ENCODE peak calls at places on chromosomes 3 and 15, in eight cellular contexts. R, T, L, E, X, N, A and I are unnamed samples.
A peak's percentile ranks its signal among the peaks of the same experiment; 100 is the strongest.

GRCh38 chr3:183988216-183988790 is 29.4 kb downstream of the ABCC5 start:
- DNase-seq in E (no peak), T (no peak), X (no peak), N (no peak), L (no peak), R (peak; percentile 24), A (no peak), I (no peak)

GRCh38 chr3:194369522-194370279 is at the start of gene LRRC15:
- DNase-seq in X (no peak), R (peak; percentile 93), L (no peak), T (no peak), A (no peak), N (no peak), E (no peak), I (peak; percentile 30)

GRCh38 chr15:45449878-45450277 is 71.5 kb upstream of the GATM start:
- DNase-seq in R (no peak), X (no peak), E (no peak), T (no peak), A (no peak), L (no peak), N (no peak), I (no peak)

GRCh38 chr3:57910988-57911387 is 97.2 kb upstream of the FLNB start:
- DNase-seq in A (no peak), N (no peak), R (peak; percentile 25), E (no peak), X (no peak), T (no peak), L (peak; percentile 4), I (peak; percentile 33)

GRCh38 chr3:152458023-152458724 is 189.4 kb downstream of the MBNL1 start:
- DNase-seq in E (no peak), A (no peak), N (no peak), R (no peak), L (no peak), T (no peak), X (no peak), I (no peak)

GRCh38 chr15:39685999-39686613 is 96.5 kb downstream of the FSIP1 start:
- DNase-seq in E (peak; percentile 2), R (peak; percentile 72), A (no peak), T (no peak), X (peak; percentile 20), L (peak; percentile 64), N (peak; percentile 17), I (no peak)

GRCh38 chr3:100108464-100109079 is 5.7 kb downstream of the FILIP1L start:
- DNase-seq in N (no peak), A (no peak), X (no peak), L (no peak), E (no peak), T (no peak), R (no peak), I (no peak)

GRCh38 chr3:184857099-184857498 is 45.1 kb downstream of the VPS8 start:
- DNase-seq in N (no peak), E (no peak), A (no peak), T (no peak), R (no peak), X (no peak), L (no peak), I (no peak)

GRCh38 chr15:70867911-70868467 is 14.0 kb upstream of the LARP6 start:
- DNase-seq in A (no peak), R (peak; percentile 47), T (no peak), E (no peak), L (peak; percentile 45), N (no peak), X (peak; percentile 50), I (no peak)

GRCh38 chr15:51093865-51094605 is 671 bp downstream of the TNFAIP8L3 start:
- DNase-seq in N (no peak), L (peak; percentile 25), E (no peak), X (peak; percentile 75), A (no peak), R (peak; percentile 61), T (no peak), I (no peak)

GRCh38 chr3:109346770-109347295 is 9.5 kb upstream of the DPPA4 start:
- DNase-seq in N (no peak), A (no peak), L (no peak), E (no peak), X (no peak), R (no peak), T (no peak), I (no peak)

GRCh38 chr3:43893721-43894120 is 203.0 kb downstream of the ABHD5 start:
- DNase-seq in T (no peak), E (no peak), L (no peak), R (peak; percentile 70), A (no peak), N (no peak), X (no peak), I (no peak)

GRCh38 chr3:107431048-107431297 is 53.7 kb downstream of the CCDC54 start:
- DNase-seq in N (no peak), T (no peak), L (no peak), X (peak; percentile 27), R (no peak), A (no peak), E (no peak), I (no peak)

GRCh38 chr15:31256385-31257265 is 70.0 kb upstream of the KLF13 start:
- DNase-seq in N (no peak), E (no peak), X (no peak), R (no peak), L (no peak), T (no peak), A (no peak), I (no peak)

GRCh38 chr3:43022111-43022510 is 43.0 kb downstream of the GASK1A start:
- DNase-seq in E (no peak), L (no peak), A (no peak), R (no peak), T (no peak), N (no peak), X (no peak), I (no peak)

GRCh38 chr3:49032646-49033304 is 3.6 kb upstream of the IMPDH2 start:
- DNase-seq in A (no peak), N (no peak), X (no peak), T (no peak), L (no peak), E (no peak), R (peak; percentile 29), I (no peak)

GRCh38 chr15:39564972-39565665 is 15.8 kb upstream of the THBS1 start:
- DNase-seq in X (no peak), T (no peak), E (no peak), N (no peak), A (no peak), R (no peak), L (peak; percentile 19), I (no peak)

GRCh38 chr3:149042766-149043386 is 43.5 kb downstream of the HLTF start:
- DNase-seq in R (peak; percentile 67), A (no peak), E (no peak), T (no peak), L (no peak), N (no peak), X (no peak), I (no peak)